ENCODE peak calls at places on chromosome 1, in five cellular contexts. One of them, this sample, is unnamed.

GRCh38 chr1:203381151-203381751 is 30.3 kb upstream of the FMOD start:
- DNase-seq in stromal cell of bone marrow: no peak
- DNase-seq in NCI-H1105 treated with DMSO at 0.1 percent for 48 hours: no peak
- DNase-seq in T-helper 9 cell: no peak
- DNase-seq in HEK293T: no peak
- DNase-seq in this sample: no peak

GRCh38 chr1:98121661-98122060 is 200.8 kb upstream of the DPYD start:
- DNase-seq in stromal cell of bone marrow: no peak
- DNase-seq in NCI-H1105 treated with DMSO at 0.1 percent for 48 hours: no peak
- DNase-seq in T-helper 9 cell: no peak
- DNase-seq in HEK293T: no peak
- DNase-seq in this sample: no peak

GRCh38 chr1:244056602-244057001 is 5.5 kb downstream of the ZBTB18 start:
- DNase-seq in stromal cell of bone marrow: no peak
- DNase-seq in NCI-H1105 treated with DMSO at 0.1 percent for 48 hours: no peak
- DNase-seq in T-helper 9 cell: no peak
- DNase-seq in HEK293T: no peak
- DNase-seq in this sample: no peak

GRCh38 chr1:45974541-45975269 is 157.7 kb downstream of the PIK3R3 start:
- DNase-seq in stromal cell of bone marrow: no peak
- DNase-seq in NCI-H1105 treated with DMSO at 0.1 percent for 48 hours: peak
- DNase-seq in T-helper 9 cell: no peak
- DNase-seq in HEK293T: no peak
- DNase-seq in this sample: no peak

GRCh38 chr1:214727274-214727673 is 124.3 kb downstream of the CENPF start:
- DNase-seq in stromal cell of bone marrow: no peak
- DNase-seq in NCI-H1105 treated with DMSO at 0.1 percent for 48 hours: no peak
- DNase-seq in T-helper 9 cell: no peak
- DNase-seq in HEK293T: no peak
- DNase-seq in this sample: no peak

GRCh38 chr1:150268342-150268705 is 492 bp downstream of the APH1A start:
- DNase-seq in stromal cell of bone marrow: no peak
- DNase-seq in NCI-H1105 treated with DMSO at 0.1 percent for 48 hours: no peak
- DNase-seq in T-helper 9 cell: peak
- DNase-seq in HEK293T: peak
- DNase-seq in this sample: no peak

GRCh38 chr1:232047473-232047872 is 420.9 kb downstream of the DISC1 start:
- DNase-seq in stromal cell of bone marrow: no peak
- DNase-seq in NCI-H1105 treated with DMSO at 0.1 percent for 48 hours: no peak
- DNase-seq in T-helper 9 cell: no peak
- DNase-seq in HEK293T: peak
- DNase-seq in this sample: no peak

GRCh38 chr1:62732327-62732726 is 44.1 kb upstream of the DOCK7 start:
- DNase-seq in stromal cell of bone marrow: no peak
- DNase-seq in NCI-H1105 treated with DMSO at 0.1 percent for 48 hours: no peak
- DNase-seq in T-helper 9 cell: no peak
- DNase-seq in HEK293T: no peak
- DNase-seq in this sample: no peak

GRCh38 chr1:24996983-24997893 is 67.2 kb upstream of the RUNX3 start:
- DNase-seq in stromal cell of bone marrow: no peak
- DNase-seq in NCI-H1105 treated with DMSO at 0.1 percent for 48 hours: no peak
- DNase-seq in T-helper 9 cell: no peak
- DNase-seq in HEK293T: no peak
- DNase-seq in this sample: no peak

GRCh38 chr1:168509875-168510594 is 33.8 kb downstream of the XCL2 start:
- DNase-seq in stromal cell of bone marrow: no peak
- DNase-seq in NCI-H1105 treated with DMSO at 0.1 percent for 48 hours: no peak
- DNase-seq in T-helper 9 cell: no peak
- DNase-seq in HEK293T: no peak
- DNase-seq in this sample: no peak

GRCh38 chr1:228898582-228898992 is 163.3 kb downstream of the RHOU start:
- DNase-seq in stromal cell of bone marrow: no peak
- DNase-seq in NCI-H1105 treated with DMSO at 0.1 percent for 48 hours: no peak
- DNase-seq in T-helper 9 cell: no peak
- DNase-seq in HEK293T: no peak
- DNase-seq in this sample: no peak

GRCh38 chr1:96710708-96711477 is 10.7 kb upstream of the PTBP2 start:
- DNase-seq in stromal cell of bone marrow: no peak
- DNase-seq in NCI-H1105 treated with DMSO at 0.1 percent for 48 hours: no peak
- DNase-seq in T-helper 9 cell: no peak
- DNase-seq in HEK293T: no peak
- DNase-seq in this sample: no peak

GRCh38 chr1:15258828-15259588 is 12.0 kb downstream of the FHAD1 start:
- DNase-seq in stromal cell of bone marrow: no peak
- DNase-seq in NCI-H1105 treated with DMSO at 0.1 percent for 48 hours: no peak
- DNase-seq in T-helper 9 cell: no peak
- DNase-seq in HEK293T: no peak
- DNase-seq in this sample: no peak